ENCODE peak calls at places on chromosomes 2 and 18, in six cellular contexts. A is lower lobe of right lung, N is glutamatergic neuron, O is psoas muscle, Y is stomach, Z is cardiac muscle cell. U is an unnamed sample.

GRCh38 chr2:11406492-11407381 is 59.2 kb downstream of the E2F6 start:
- DNase-seq in Y (no peak), O (peak), Z (no peak), A (no peak), N (no peak), U (no peak)

GRCh38 chr2:56185582-56186046 is 1.8 kb downstream of the CCDC85A start:
- DNase-seq in Y (no peak), A (peak), N (peak), Z (peak), O (peak), U (no peak)

GRCh38 chr2:132448771-132449170 is 32.2 kb downstream of the GPR39 start:
- DNase-seq in Z (peak), A (no peak), Y (no peak), N (peak), O (no peak), U (no peak)

GRCh38 chr2:19361325-19361990 is 3.0 kb upstream of the OSR1 start:
- DNase-seq in N (peak), Y (no peak), A (no peak), Z (no peak), O (no peak), U (peak)

GRCh38 chr2:105396254-105397024 is 2.4 kb downstream of the FHL2 start:
- DNase-seq in Z (no peak), O (peak), A (no peak), N (no peak), Y (peak), U (no peak)

GRCh38 chr18:23964282-23965238 is 50.0 kb upstream of the TTC39C start:
- DNase-seq in Y (no peak), O (no peak), A (no peak), Z (no peak), N (no peak), U (no peak)

GRCh38 chr2:219252570-219252899 is 508 bp upstream of the TUBA4B start:
- DNase-seq in O (peak), N (no peak), Y (no peak), A (no peak), Z (no peak), U (no peak)

GRCh38 chr2:102001767-102002142 is 10.0 kb downstream of the IL1R2 start:
- DNase-seq in Y (no peak), N (no peak), A (no peak), O (no peak), Z (no peak), U (no peak)

GRCh38 chr2:129891341-129892320 is 87.8 kb upstream of the RAB6C start:
- DNase-seq in O (no peak), Y (peak), Z (no peak), N (no peak), A (no peak), U (no peak)

GRCh38 chr2:130720528-130720927 is 8.3 kb upstream of the GPR148 start:
- DNase-seq in N (no peak), Z (no peak), A (no peak), O (no peak), Y (no peak), U (no peak)

GRCh38 chr2:12728221-12728777 is 11.6 kb downstream of the TRIB2 start:
- DNase-seq in Z (no peak), O (no peak), N (no peak), Y (no peak), A (no peak), U (no peak)

GRCh38 chr18:36299010-36299409 is 1.5 kb downstream of the FHOD3 start:
- DNase-seq in O (no peak), Y (no peak), A (no peak), Z (no peak), N (no peak), U (no peak)

GRCh38 chr2:67463810-67464209 is 66.7 kb downstream of the ETAA1 start:
- DNase-seq in N (no peak), Y (no peak), Z (no peak), O (no peak), A (no peak), U (no peak)

GRCh38 chr2:120254178-120254577 is 1.5 kb downstream of the RALB start:
- DNase-seq in A (no peak), Z (no peak), O (no peak), Y (no peak), N (no peak), U (no peak)

GRCh38 chr2:44671896-44672295 is 269.6 kb upstream of the SIX3 start:
- DNase-seq in Z (no peak), Y (no peak), N (no peak), O (no peak), A (no peak), U (no peak)

GRCh38 chr2:212797484-212798205 is 259.0 kb upstream of the ERBB4 start:
- DNase-seq in N (no peak), O (no peak), A (no peak), Z (no peak), Y (no peak), U (no peak)

GRCh38 chr18:59659486-59660187 is 37.6 kb downstream of the CCBE1 start:
- DNase-seq in Y (no peak), A (no peak), Z (no peak), O (no peak), N (no peak), U (no peak)

GRCh38 chr2:66845307-66845706 is 410.4 kb downstream of the MEIS1 start:
- DNase-seq in Z (no peak), A (no peak), O (no peak), N (no peak), Y (no peak), U (no peak)

GRCh38 chr2:125745514-125745913 is 910.4 kb upstream of the GYPC start:
- DNase-seq in A (no peak), Z (peak), O (no peak), N (peak), Y (no peak), U (no peak)

GRCh38 chr2:109059474-109060165 is 69.4 kb upstream of the SH3RF3 start:
- DNase-seq in O (no peak), N (no peak), Z (no peak), Y (peak), A (no peak), U (no peak)

GRCh38 chr2:1685078-1685956 is 59.0 kb downstream of the PXDN start:
- DNase-seq in Z (no peak), N (no peak), O (no peak), Y (no peak), A (peak), U (no peak)

GRCh38 chr2:72933207-72933606 is 15.9 kb downstream of the EMX1 start:
- DNase-seq in A (no peak), Y (no peak), Z (no peak), N (no peak), O (no peak), U (no peak)

GRCh38 chr2:189658281-189658680 is 3.0 kb upstream of the ASNSD1 start:
- DNase-seq in N (no peak), O (no peak), Y (no peak), Z (no peak), A (no peak), U (no peak)

GRCh38 chr2:74530239-74531161 is 767 bp downstream of the HTRA2 start:
- DNase-seq in O (no peak), A (peak), N (peak), Y (peak), Z (peak), U (peak)

GRCh38 chr2:41764919-41765318 is 282.9 kb upstream of the PKDCC start:
- DNase-seq in N (no peak), Z (no peak), O (no peak), A (no peak), Y (no peak), U (no peak)

GRCh38 chr2:179268277-179268935 is 3.8 kb upstream of the SESTD1 start:
- DNase-seq in N (no peak), Z (no peak), Y (no peak), A (no peak), O (no peak), U (no peak)

DNA sequence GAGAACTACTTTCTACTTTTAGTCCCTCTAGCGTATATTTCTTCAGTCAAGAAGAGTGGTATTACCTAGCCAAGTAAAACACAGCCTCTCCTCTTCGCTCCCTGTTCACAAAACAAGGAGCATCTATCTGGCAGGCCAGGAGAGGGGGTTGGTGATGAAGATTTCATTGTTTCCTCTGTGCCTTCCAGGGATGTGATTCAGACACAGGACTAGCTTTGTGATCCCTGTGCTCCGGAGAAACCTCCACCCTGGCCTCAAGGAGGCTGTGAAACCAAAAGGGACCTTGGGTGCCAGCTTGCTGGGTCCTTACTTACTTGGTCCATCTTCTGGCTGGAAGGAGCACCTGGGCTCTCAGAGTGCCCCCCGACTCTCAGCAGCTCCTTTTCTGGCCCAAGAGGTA is 5.7 kb downstream of the RHOB start:
- DNase-seq in A (no peak), N (no peak), Y (peak), O (no peak), Z (no peak), U (no peak)
- TF ChIP-seq CTCF in A (peak), N (no peak), Y (no peak), O (no peak), Z (peak), U (no peak)

GRCh38 chr18:3869848-3870247 is 419.9 kb downstream of the TGIF1 start:
- DNase-seq in N (no peak), Y (no peak), O (no peak), A (no peak), Z (peak), U (no peak)
- TF ChIP-seq CTCF in N (peak), Y (no peak), O (peak), A (peak), Z (peak), U (peak)

DNA sequence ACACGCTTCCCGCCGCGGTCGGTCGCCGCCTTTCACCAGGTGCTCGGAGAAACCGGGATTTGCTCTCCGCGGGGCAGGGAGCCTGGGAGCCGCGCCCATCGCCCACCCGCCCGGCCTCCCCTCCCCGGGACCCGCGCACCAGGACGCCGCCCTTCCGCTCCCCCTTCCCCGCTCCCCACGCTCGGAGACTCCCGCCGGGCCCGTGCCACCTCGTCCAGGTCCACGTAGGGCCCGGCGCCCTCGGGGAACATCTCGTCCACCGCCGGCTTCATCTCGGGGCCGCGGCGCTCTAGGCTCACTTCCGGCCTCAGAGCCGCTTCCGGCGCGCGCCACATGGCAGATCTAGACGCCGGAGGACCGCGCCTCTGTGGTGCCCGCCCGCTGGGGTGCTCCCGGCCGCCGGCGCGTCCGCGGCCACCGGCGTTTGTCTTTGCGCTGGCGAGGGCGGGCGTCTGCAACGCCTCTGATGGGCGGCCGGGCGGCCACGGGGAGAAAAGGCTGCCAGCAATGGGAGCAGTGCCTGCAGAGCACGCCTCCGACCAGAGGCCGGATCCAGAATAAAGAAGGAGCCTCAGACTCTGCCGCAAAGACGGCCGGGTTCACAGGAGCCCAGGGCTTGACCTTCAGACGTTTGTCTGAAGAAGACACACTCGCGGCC is at the start of gene COPS9:
- DNase-seq in Z (peak), Y (peak), O (peak), N (peak), A (peak), U (peak)
- TF ChIP-seq CTCF in Z (no peak), Y (no peak), O (no peak), N (no peak), A (no peak), U (no peak)

GRCh38 chr2:140808816-140809215 is 1322.0 kb downstream of the LRP1B start:
- DNase-seq in O (no peak), Y (no peak), A (no peak), Z (no peak), N (no peak), U (no peak)
- TF ChIP-seq CTCF in O (no peak), Y (no peak), A (no peak), Z (peak), N (peak), U (no peak)

DNA sequence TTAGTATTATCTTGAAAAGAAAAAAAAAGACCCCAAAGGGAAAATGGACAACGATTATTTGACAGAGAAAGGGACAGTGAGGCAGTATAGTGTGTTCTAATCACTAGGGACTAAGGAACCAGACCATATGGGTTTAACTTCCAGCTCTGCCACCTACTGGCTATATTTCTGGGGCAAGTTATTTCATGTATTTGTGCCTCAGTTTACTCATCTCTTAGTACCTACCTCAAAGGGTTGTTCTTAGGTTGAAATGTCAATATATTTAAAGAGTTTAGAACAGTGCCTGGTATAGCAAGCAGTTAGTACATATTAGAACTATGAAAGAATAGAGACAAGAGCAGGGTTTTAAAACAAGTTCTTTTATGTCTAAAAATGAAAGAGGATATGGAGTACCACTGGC is 42.7 kb downstream of the PRKD3 start:
- DNase-seq in A (no peak), Y (no peak), O (no peak), Z (no peak), N (no peak), U (no peak)
- TF ChIP-seq CTCF in A (no peak), Y (no peak), O (no peak), Z (no peak), N (no peak), U (no peak)

DNA sequence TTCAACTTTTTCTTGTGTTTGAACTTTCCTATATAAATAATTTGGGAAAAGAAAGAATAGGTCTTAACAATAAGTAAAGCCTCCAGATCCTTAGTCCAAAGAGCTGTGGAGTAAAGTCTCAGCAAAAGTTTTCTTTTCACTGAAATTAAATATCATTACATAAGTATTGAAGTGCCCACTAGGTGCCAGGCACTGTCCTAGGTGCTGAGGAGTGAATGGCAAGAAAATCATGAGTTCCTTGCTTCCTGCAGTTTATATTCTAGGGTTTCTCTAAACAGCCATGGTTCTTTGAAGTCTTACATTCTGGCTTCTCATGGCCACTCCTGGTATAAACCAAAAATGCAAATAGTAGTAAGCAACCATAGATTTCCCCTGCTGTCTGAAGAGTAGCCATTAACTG is 59.7 kb downstream of the SPP2 start:
- DNase-seq in Y (no peak), A (no peak), O (no peak), N (no peak), Z (no peak), U (no peak)
- TF ChIP-seq CTCF in Y (no peak), A (no peak), O (no peak), N (no peak), Z (no peak), U (no peak)

U was measured in pancreas.